ENCODE peak calls at places on chromosomes 11 and 22, in four cellular contexts. A, O, S and L are unnamed samples.

GRCh38 chr11:88292156-88292844 is 45.2 kb downstream of the CTSC start:
- DNase-seq in S (no peak), O (no peak), A (no peak), L (no peak)

GRCh38 chr11:57647368-57647767 is 2.3 kb downstream of the YPEL4 start:
- DNase-seq in A (no peak), O (no peak), S (no peak), L (no peak)

GRCh38 chr11:132312616-132313210 is 942.3 kb downstream of the NTM start:
- DNase-seq in A (no peak), S (no peak), O (peak; percentile 24), L (no peak)

GRCh38 chr11:94203070-94203469 is 74.4 kb downstream of the PANX1 start:
- DNase-seq in O (no peak), A (no peak), S (no peak), L (no peak)

GRCh38 chr11:68146010-68146540 is 24.9 kb upstream of the CHKA start:
- DNase-seq in A (no peak), S (no peak), O (no peak), L (no peak)

GRCh38 chr11:110434952-110435779 is 5.4 kb downstream of the FDX1 start:
- DNase-seq in O (no peak), S (no peak), A (peak; percentile 29), L (peak; percentile 25)

GRCh38 chr11:117219001-117219400 is 12.9 kb downstream of the PCSK7 start:
- DNase-seq in O (no peak), A (no peak), S (no peak), L (no peak)

GRCh38 chr11:35141538-35141937 is 2.6 kb downstream of the CD44 start:
- DNase-seq in O (no peak), A (peak; percentile 40), S (no peak), L (no peak)

GRCh38 chr11:35099278-35100018 is 39.5 kb upstream of the CD44 start:
- DNase-seq in A (no peak), O (no peak), S (no peak), L (no peak)

GRCh38 chr11:60900673-60901404 is 5.5 kb downstream of the PRPF19 start:
- DNase-seq in A (no peak), O (no peak), S (no peak), L (no peak)

GRCh38 chr22:38786631-38787030 is 7.3 kb downstream of the DNAL4 start:
- DNase-seq in A (no peak), S (no peak), O (no peak), L (no peak)

GRCh38 chr22:20124083-20124787 is 7.2 kb upstream of the TRMT2A start:
- DNase-seq in O (no peak), S (no peak), A (no peak), L (no peak)

GRCh38 chr11:125941606-125942275 is 4.1 kb upstream of the VSIG10L2 start:
- DNase-seq in A (peak; percentile 29), O (peak; percentile 73), S (no peak), L (peak; percentile 34)

GRCh38 chr22:16824718-16825687 is at the start of gene XKR3:
- DNase-seq in O (no peak), A (no peak), S (no peak), L (no peak)

GRCh38 chr11:58513747-58514367 is 6.0 kb upstream of the OR5B21 start:
- DNase-seq in S (no peak), A (no peak), O (peak; percentile 62), L (no peak)

GRCh38 chr11:119223856-119224255 is 17.7 kb downstream of the CBL start:
- DNase-seq in A (no peak), S (no peak), O (no peak), L (no peak)

GRCh38 chr22:46224044-46224746 is 25.9 kb downstream of the CDPF1 start:
- DNase-seq in S (no peak), O (no peak), A (no peak), L (no peak)

GRCh38 chr11:44913502-44913901 is 37.2 kb downstream of the TP53I11 start:
- DNase-seq in O (no peak), S (no peak), A (no peak), L (no peak)